ENCODE peak calls at places on chromosome 10, in four cellular contexts. N is memory B cell, Z is NCI-H2029, C is NCI-H446. M is an unnamed sample.

GRCh38 chr10:72263613-72264241 is 10.0 kb upstream of the DDIT4 start:
- DNase-seq in C (no peak), Z (peak; percentile 81), N (no peak), M (peak; percentile 74)

GRCh38 chr10:3897156-3897555 is 112.1 kb upstream of the KLF6 start:
- DNase-seq in Z (no peak), C (no peak), N (no peak), M (no peak)

GRCh38 chr10:3192856-3193635 is 20.5 kb upstream of the PITRM1 start:
- DNase-seq in Z (peak; percentile 62), N (no peak), C (peak; percentile 56), M (peak; percentile 43)

GRCh38 chr10:71323407-71323806 is 4.3 kb downstream of the SLC29A3 start:
- DNase-seq in N (no peak), Z (no peak), C (peak; percentile 3), M (peak; percentile 26)

GRCh38 chr10:128875955-128876354 is 591.1 kb upstream of the MGMT start:
- DNase-seq in N (no peak), C (no peak), Z (no peak), M (no peak)

GRCh38 chr10:104209575-104210198 is 22.5 kb downstream of the CFAP43 start:
- DNase-seq in C (peak; percentile 64), Z (no peak), N (no peak), M (peak; percentile 31)

GRCh38 chr10:71319042-71319799 is at the start of gene SLC29A3:
- DNase-seq in C (peak; percentile 74), N (peak; percentile 69), Z (peak; percentile 36), M (peak; percentile 66)

GRCh38 chr10:67606572-67606971 is 89.4 kb downstream of the CTNNA3 start:
- DNase-seq in N (no peak), Z (no peak), C (no peak), M (peak; percentile 23)

GRCh38 chr10:89869757-89870156 is 168.4 kb downstream of the KIF20B start:
- DNase-seq in Z (no peak), N (no peak), C (no peak), M (no peak)

GRCh38 chr10:22259280-22259679 is 41.5 kb upstream of the EBLN1 start:
- DNase-seq in C (no peak), Z (no peak), N (no peak), M (no peak)

GRCh38 chr10:7933262-7933661 is 115.0 kb downstream of the TAF3 start:
- DNase-seq in C (no peak), Z (no peak), N (no peak), M (no peak)

GRCh38 chr10:108904163-108904878 is 1019.0 kb downstream of the XPNPEP1 start:
- DNase-seq in N (no peak), C (no peak), Z (no peak), M (no peak)

GRCh38 chr10:5476918-5477525 is 22.3 kb downstream of the CALML5 start:
- DNase-seq in N (no peak), C (no peak), Z (no peak), M (no peak)

GRCh38 chr10:79049931-79050895 is 18.6 kb upstream of the ZMIZ1 start:
- DNase-seq in C (no peak), N (no peak), Z (no peak), M (no peak)

GRCh38 chr10:85641479-85641967 is 725.1 kb downstream of the GRID1 start:
- DNase-seq in Z (no peak), N (no peak), C (no peak), M (peak; percentile 68)

GRCh38 chr10:116108106-116108505 is 164.9 kb downstream of the GFRA1 start:
- DNase-seq in N (no peak), C (no peak), Z (no peak), M (no peak)

GRCh38 chr10:84530724-84531325 is 202.4 kb downstream of the CCSER2 start:
- DNase-seq in C (no peak), Z (no peak), N (no peak), M (no peak)

GRCh38 chr10:6203331-6204062 is 765 bp downstream of the PFKFB3 start:
- DNase-seq in N (peak; percentile 67), C (no peak), Z (no peak), M (peak; percentile 20)

GRCh38 chr10:62560207-62560819 is 186.1 kb downstream of the ZNF365 start:
- DNase-seq in Z (no peak), C (no peak), N (no peak), M (no peak)

GRCh38 chr10:68082815-68083395 is 7.8 kb upstream of the HERC4 start:
- DNase-seq in C (no peak), Z (no peak), N (no peak), M (peak; percentile 43)

GRCh38 chr10:29837586-29837985 is 202.8 kb upstream of the SVIL start:
- DNase-seq in N (no peak), Z (no peak), C (no peak), M (no peak)

GRCh38 chr10:70587045-70587658 is 15.4 kb downstream of the PRF1 start:
- DNase-seq in Z (no peak), N (no peak), C (no peak), M (no peak)

GRCh38 chr10:32379314-32379949 is 32.5 kb upstream of the EPC1 start:
- DNase-seq in N (no peak), Z (peak; percentile 52), C (no peak), M (peak; percentile 37)

GRCh38 chr10:2972216-2972615 is 95.1 kb upstream of the PFKP start:
- DNase-seq in Z (no peak), C (no peak), N (no peak), M (no peak)

GRCh38 chr10:97089209-97089865 is 96.4 kb downstream of the SLIT1 start:
- DNase-seq in C (no peak), N (no peak), Z (no peak), M (no peak)

GRCh38 chr10:95758351-95759025 is 2.5 kb downstream of the ENTPD1 start:
- DNase-seq in N (no peak), Z (peak; percentile 9), C (no peak), M (no peak)

GRCh38 chr10:4073912-4074311 is 288.9 kb upstream of the KLF6 start:
- DNase-seq in C (no peak), N (no peak), Z (no peak), M (no peak)

GRCh38 chr10:21334891-21335696 is 190.4 kb downstream of the SKIDA1 start:
- DNase-seq in Z (no peak), N (no peak), C (peak; percentile 50), M (peak; percentile 66)

GRCh38 chr10:97499561-97500296 is 1.0 kb downstream of the UBTD1 start:
- DNase-seq in N (peak; percentile 28), C (peak; percentile 2), Z (no peak), M (no peak)

GRCh38 chr10:43862756-43863155 is 214.1 kb upstream of the ZNF32 start:
- DNase-seq in C (no peak), Z (no peak), N (no peak), M (no peak)

GRCh38 chr10:129520440-129521080 is 53.5 kb downstream of the MGMT start:
- DNase-seq in N (no peak), Z (no peak), C (no peak), M (no peak)